ENCODE peak calls at places on chromosomes 2 and 18, in nine cellular contexts. O, R, L, X, F, M, G, K and V are unnamed samples.
A peak's percentile ranks its signal among the peaks of the same experiment; 100 is the strongest.

GRCh38 chr2:222360146-222360545 is 61.3 kb upstream of the PAX3 start:
- DNase-seq in O (no peak), R (no peak), L (no peak), X (no peak), F (no peak), M (no peak), G (no peak), K (no peak), V (peak; percentile 6)

GRCh38 chr2:39549718-39550464 is 112.8 kb upstream of the MAP4K3 start:
- DNase-seq in O (no peak), R (no peak), L (no peak), X (no peak), F (no peak), M (no peak), G (no peak), K (no peak), V (no peak)

GRCh38 chr2:2913601-2914120 is 464.0 kb downstream of the EIPR1 start:
- DNase-seq in O (no peak), R (no peak), L (no peak), X (no peak), F (no peak), M (no peak), G (no peak), K (no peak), V (no peak)

GRCh38 chr2:159366538-159366937 is 80.0 kb upstream of the WDSUB1 start:
- DNase-seq in O (no peak), R (no peak), L (no peak), X (peak; percentile 68), F (no peak), M (no peak), G (no peak), K (no peak), V (no peak)

GRCh38 chr2:195318440-195319111 is 338.4 kb upstream of the SLC39A10 start:
- DNase-seq in O (peak; percentile 63), R (peak; percentile 54), L (no peak), X (peak; percentile 37), F (peak; percentile 52), M (no peak), G (peak; percentile 62), K (peak; percentile 49), V (peak; percentile 58)

GRCh38 chr2:196160101-196160500 is 11.3 kb downstream of the STK17B start:
- DNase-seq in O (peak; percentile 96), R (peak; percentile 64), L (peak; percentile 43), X (peak; percentile 92), F (peak; percentile 94), M (peak; percentile 39), G (peak; percentile 43), K (peak; percentile 91), V (peak; percentile 95)

GRCh38 chr2:232328516-232329460 is 49.8 kb upstream of the ALPP start:
- DNase-seq in O (no peak), R (no peak), L (no peak), X (no peak), F (no peak), M (peak; percentile 23), G (no peak), K (no peak), V (no peak)

GRCh38 chr2:161426788-161427412 is 10.8 kb downstream of the TBR1 start:
- DNase-seq in O (peak; percentile 53), R (peak; percentile 35), L (no peak), X (peak; percentile 43), F (peak; percentile 24), M (no peak), G (no peak), K (peak; percentile 53), V (peak; percentile 44)

GRCh38 chr2:191892391-191892790 is 45.5 kb upstream of the CAVIN2 start:
- DNase-seq in O (peak; percentile 91), R (no peak), L (peak; percentile 33), X (peak; percentile 86), F (peak; percentile 79), M (no peak), G (peak; percentile 34), K (peak; percentile 97), V (peak; percentile 85)

GRCh38 chr18:22559414-22560282 is 141.9 kb upstream of the CTAGE1 start:
- DNase-seq in O (peak; percentile 79), R (peak; percentile 54), L (peak; percentile 56), X (peak; percentile 59), F (peak; percentile 85), M (peak; percentile 65), G (peak; percentile 90), K (peak; percentile 71), V (peak; percentile 79)

GRCh38 chr2:20596193-20596972 is 54.5 kb downstream of the HS1BP3 start:
- DNase-seq in O (no peak), R (no peak), L (no peak), X (no peak), F (peak; percentile 42), M (peak; percentile 16), G (no peak), K (no peak), V (no peak)

GRCh38 chr2:74577448-74577847 is 22.9 kb downstream of the DOK1 start:
- DNase-seq in O (peak; percentile 73), R (no peak), L (no peak), X (peak; percentile 64), F (no peak), M (no peak), G (peak; percentile 20), K (peak; percentile 70), V (peak; percentile 92)

GRCh38 chr2:2590141-2590540 is 259.1 kb upstream of the MYT1L start:
- DNase-seq in O (no peak), R (no peak), L (peak; percentile 17), X (no peak), F (no peak), M (no peak), G (no peak), K (no peak), V (no peak)

GRCh38 chr2:43934567-43934966 is 61.2 kb downstream of the LRPPRC start:
- DNase-seq in O (peak; percentile 16), R (no peak), L (no peak), X (peak; percentile 19), F (no peak), M (no peak), G (no peak), K (peak; percentile 3), V (peak; percentile 19)

GRCh38 chr2:183812091-183812490 is 687.8 kb downstream of the NUP35 start:
- DNase-seq in O (no peak), R (no peak), L (no peak), X (no peak), F (no peak), M (no peak), G (no peak), K (peak; percentile 1), V (no peak)

GRCh38 chr2:183807870-183808269 is 683.6 kb downstream of the NUP35 start:
- DNase-seq in O (no peak), R (no peak), L (no peak), X (no peak), F (no peak), M (no peak), G (no peak), K (no peak), V (no peak)

GRCh38 chr2:183809404-183809803 is 685.2 kb downstream of the NUP35 start:
- DNase-seq in O (no peak), R (no peak), L (no peak), X (no peak), F (no peak), M (no peak), G (no peak), K (no peak), V (no peak)

DNA sequence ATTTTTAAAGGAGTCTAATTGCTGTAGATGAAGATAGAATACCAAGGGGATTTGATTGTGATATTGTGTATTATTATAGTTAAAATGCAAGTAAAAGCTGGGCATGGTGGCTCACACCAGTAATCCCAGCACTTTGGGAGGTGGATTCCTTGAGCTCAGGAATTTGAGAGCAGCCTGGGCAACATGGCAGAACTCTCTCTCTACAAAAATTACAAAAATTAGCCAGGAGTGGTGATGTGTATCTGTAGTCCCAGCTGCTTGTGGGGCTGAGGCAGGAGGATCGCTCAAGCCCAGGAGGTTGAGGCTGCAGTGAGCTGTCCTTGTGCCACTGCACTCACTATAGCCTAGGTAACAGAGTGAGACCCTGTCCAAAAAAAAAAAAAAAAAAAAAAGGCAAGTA is 687.0 kb downstream of the NUP35 start:
- DNase-seq in O (no peak), R (no peak), L (no peak), X (no peak), F (no peak), M (no peak), G (no peak), K (no peak), V (no peak)
- H3K4me3 ChIP-seq in O (no peak overlapping the region), R (no peak overlapping the region), L (no peak overlapping the region), X (no peak overlapping the region), F (no peak overlapping the region), M (no peak overlapping the region), G (no peak overlapping the region), K (no peak overlapping the region), V (no peak overlapping the region)

DNA sequence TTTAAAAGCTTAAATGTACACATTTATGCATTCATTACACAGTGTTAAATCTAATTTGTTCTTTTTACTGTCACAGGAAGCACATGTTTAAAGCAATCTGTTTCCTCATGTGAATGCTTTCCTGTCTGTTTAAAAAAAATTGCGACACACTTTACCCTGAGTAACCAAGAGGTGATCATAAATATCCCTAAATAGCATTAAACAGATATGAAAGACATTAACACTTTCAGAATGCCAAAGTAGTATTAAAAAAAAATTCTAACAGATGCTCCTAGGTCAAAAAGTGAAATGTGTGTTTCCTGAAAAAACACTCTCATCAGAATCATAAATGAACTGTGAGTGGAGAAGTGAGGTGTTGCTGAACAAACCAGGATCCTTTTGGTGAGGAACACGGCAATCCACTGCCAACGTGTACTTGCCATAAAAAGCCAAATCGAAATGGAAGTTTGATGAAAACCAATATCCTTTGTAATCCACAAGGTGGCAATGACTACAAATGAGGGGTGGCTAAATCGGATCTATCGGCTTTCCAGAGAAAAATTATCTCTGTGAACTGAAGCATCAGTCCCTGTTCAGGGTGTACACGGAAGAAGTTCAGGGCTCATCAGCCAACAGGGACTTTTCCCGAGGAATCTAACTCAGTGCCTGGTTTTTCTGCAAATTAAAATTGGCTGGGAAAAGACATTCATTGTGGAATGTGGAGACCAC is 248.9 kb downstream of the TCF4 start:
- DNase-seq in O (no peak), R (no peak), L (no peak), X (peak; percentile 28), F (peak; percentile 65), M (no peak), G (no peak), K (peak; percentile 53), V (peak; percentile 48)
- TF ChIP-seq CTCF in O (peak; percentile 18), R (no peak), L (no peak), X (peak; percentile 26), F (peak; percentile 14), M (no peak), G (no peak), K (peak; percentile 29), V (peak; percentile 26)

DNA sequence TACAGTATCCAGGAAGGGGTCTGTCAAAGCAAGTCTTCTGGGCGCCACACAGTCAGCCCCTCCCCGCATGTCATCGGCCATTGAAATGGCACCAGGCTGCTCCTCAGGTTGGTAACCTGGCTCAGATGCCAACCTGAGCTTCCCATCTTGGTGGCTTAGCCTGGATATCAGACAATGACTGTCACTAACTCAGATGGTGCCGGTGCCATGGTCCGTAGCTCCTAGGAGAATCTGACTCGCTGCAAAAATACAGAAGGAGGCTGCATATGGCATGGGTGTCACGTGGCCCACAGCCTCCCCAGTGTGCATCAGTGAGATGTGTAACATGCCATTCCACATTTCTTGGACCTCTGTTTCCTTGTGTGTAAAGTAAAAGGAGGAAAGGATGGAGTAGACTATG is 3.2 kb downstream of the NOSTRIN start:
- DNase-seq in O (no peak), R (no peak), L (no peak), X (no peak), F (no peak), M (no peak), G (no peak), K (no peak), V (no peak)
- H3K4me3 ChIP-seq in O (no peak overlapping the region), R (no peak overlapping the region), L (no peak overlapping the region), X (no peak overlapping the region), F (no peak overlapping the region), M (no peak overlapping the region), G (no peak overlapping the region), K (no peak overlapping the region), V (no peak overlapping the region)

GRCh38 chr2:28750316-28751101 is 1.1 kb upstream of the PPP1CB start:
- DNase-seq in O (peak; percentile 62), R (peak; percentile 38), L (no peak), X (peak; percentile 50), F (peak; percentile 59), M (no peak), G (peak; percentile 40), K (no peak), V (peak; percentile 58)
- TF ChIP-seq CTCF in O (no peak), R (no peak), L (no peak), X (no peak), F (no peak), M (no peak), G (no peak), K (no peak), V (no peak)